ENCODE peak calls at places on chromosomes 1 and 21, in six cellular contexts. G, D, T, W, A and N are unnamed samples.

GRCh38 chr21:45178971-45179370 is 104.6 kb downstream of the ADARB1 start:
- DNase-seq in G (peak; percentile 13), D (no peak), T (no peak), W (no peak), A (no peak), N (no peak)

GRCh38 chr1:21342961-21343838 is 52.9 kb upstream of the ECE1 start:
- DNase-seq in G (no peak), D (no peak), T (peak; percentile 11), W (no peak), A (no peak), N (no peak)

GRCh38 chr1:35544976-35545375 is 12.2 kb downstream of the KIAA0319L start:
- DNase-seq in G (peak; percentile 89), D (no peak), T (peak; percentile 35), W (peak; percentile 68), A (peak; percentile 84), N (no peak)

GRCh38 chr21:33433425-33434114 is 30.4 kb downstream of the IFNGR2 start:
- DNase-seq in G (no peak), D (no peak), T (no peak), W (no peak), A (no peak), N (no peak)

GRCh38 chr1:53104289-53104913 is 38.0 kb downstream of the SLC1A7 start:
- DNase-seq in G (no peak), D (no peak), T (no peak), W (peak; percentile 82), A (no peak), N (no peak)

GRCh38 chr21:42799516-42799915 is 79.8 kb downstream of the WDR4 start:
- DNase-seq in G (peak; percentile 38), D (no peak), T (no peak), W (no peak), A (no peak), N (no peak)

GRCh38 chr1:207343675-207344074 is 22.2 kb downstream of the CD55 start:
- DNase-seq in G (no peak), D (no peak), T (no peak), W (no peak), A (no peak), N (no peak)

GRCh38 chr21:45132841-45133573 is 58.6 kb downstream of the ADARB1 start:
- DNase-seq in G (peak; percentile 18), D (no peak), T (no peak), W (no peak), A (no peak), N (no peak)

GRCh38 chr21:34498623-34499022 is 13.4 kb downstream of the KCNE1 start:
- DNase-seq in G (no peak), D (no peak), T (no peak), W (peak; percentile 69), A (no peak), N (no peak)

GRCh38 chr1:4018721-4019521 is 118.8 kb upstream of the C1orf174 start:
- DNase-seq in G (no peak), D (no peak), T (no peak), W (no peak), A (no peak), N (no peak)

GRCh38 chr1:246907472-246907871 is 24.3 kb downstream of the AHCTF1 start:
- DNase-seq in G (no peak), D (no peak), T (peak; percentile 20), W (peak; percentile 79), A (peak; percentile 71), N (no peak)

GRCh38 chr1:41479000-41479807 is 5.3 kb downstream of the EDN2 start:
- DNase-seq in G (no peak), D (no peak), T (no peak), W (peak; percentile 85), A (no peak), N (peak; percentile 82)
- TF ChIP-seq CTCF in G (no peak), D (no peak), T (no peak), W (no peak), A (no peak), N (no peak)

GRCh38 chr1:168637350-168637991 is 61.1 kb downstream of the XCL1 start:
- DNase-seq in G (no peak), D (no peak), T (no peak), W (peak; percentile 61), A (peak; percentile 62), N (no peak)
- TF ChIP-seq CTCF in G (peak; percentile 90), D (no peak), T (peak; percentile 63), W (peak; percentile 77), A (peak; percentile 67), N (peak; percentile 77)

GRCh38 chr1:216690593-216690992 is 32.6 kb downstream of the ESRRG start:
- DNase-seq in G (no peak), D (no peak), T (no peak), W (no peak), A (no peak), N (no peak)

GRCh38 chr1:216691710-216692109 is 31.5 kb downstream of the ESRRG start:
- DNase-seq in G (no peak), D (no peak), T (no peak), W (no peak), A (no peak), N (no peak)

GRCh38 chr1:216686860-216687545 is 36.2 kb downstream of the ESRRG start:
- DNase-seq in G (peak; percentile 81), D (no peak), T (no peak), W (peak; percentile 12), A (peak; percentile 49), N (no peak)

GRCh38 chr1:216682694-216683243 is 40.5 kb downstream of the ESRRG start:
- DNase-seq in G (no peak), D (no peak), T (no peak), W (no peak), A (peak; percentile 35), N (no peak)

DNA sequence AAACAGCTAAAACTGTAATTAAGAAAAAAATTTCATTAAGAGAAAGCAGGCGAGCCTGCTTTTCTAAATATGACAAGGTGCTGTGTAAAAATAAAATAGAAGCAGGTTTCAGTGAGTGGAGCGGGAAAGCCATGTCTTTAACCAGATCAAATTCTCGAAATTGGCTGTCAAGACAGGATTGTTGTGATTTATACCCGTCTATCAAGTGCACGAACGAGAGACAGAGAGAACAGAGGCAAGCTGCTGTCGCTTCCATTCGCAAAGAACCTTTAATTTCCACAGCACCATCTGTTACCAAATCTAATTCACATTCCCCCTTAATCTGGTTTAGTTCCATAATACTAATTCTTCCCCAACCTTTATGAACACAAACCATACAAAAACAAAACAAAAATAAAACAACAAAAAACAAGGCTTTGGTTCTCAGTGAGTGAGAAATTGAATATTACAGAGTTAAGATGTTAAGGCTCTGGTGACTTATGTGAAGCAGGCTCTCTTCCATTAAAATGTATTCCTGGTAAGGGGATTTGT is 35.0 kb downstream of the ESRRG start:
- DNase-seq in G (no peak), D (no peak), T (no peak), W (no peak), A (no peak), N (no peak)
- TF ChIP-seq CTCF in G (no peak), D (no peak), T (no peak), W (no peak), A (no peak), N (no peak)

GRCh38 chr1:165129568-165130164 is 226.8 kb downstream of the LMX1A start:
- DNase-seq in G (peak; percentile 96), D (peak; percentile 78), T (peak; percentile 63), W (peak; percentile 42), A (peak; percentile 87), N (no peak)

GRCh38 chr1:165124772-165125171 is 231.7 kb downstream of the LMX1A start:
- DNase-seq in G (no peak), D (no peak), T (no peak), W (no peak), A (no peak), N (no peak)
- TF ChIP-seq CTCF in G (no peak), D (no peak), T (no peak), W (no peak), A (no peak), N (no peak)

DNA sequence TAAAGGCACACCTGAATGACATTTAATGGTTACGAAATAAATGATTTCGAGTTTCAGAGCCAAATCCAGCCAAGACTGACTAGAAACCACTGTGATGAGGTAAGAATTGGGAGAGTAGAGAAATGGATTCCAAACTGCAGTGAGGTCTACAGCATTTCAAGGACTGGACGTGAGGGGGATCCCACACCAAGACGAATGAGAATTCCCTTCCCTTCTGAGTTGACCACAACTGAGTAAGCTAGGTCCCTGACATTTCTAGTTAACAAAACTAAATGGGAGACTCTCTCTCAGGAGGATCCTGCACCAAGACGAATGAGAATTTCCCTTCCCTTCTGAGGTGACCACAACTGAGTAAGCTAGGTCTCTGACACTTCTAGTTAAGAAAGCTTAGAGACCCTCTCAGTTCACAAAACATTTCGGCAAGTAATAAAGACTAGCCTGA is 1.6 kb upstream of the SPATA1 start:
- DNase-seq in G (no peak), D (no peak), T (no peak), W (peak; percentile 65), A (peak; percentile 5), N (no peak)
- TF ChIP-seq CTCF in G (peak; percentile 16), D (no peak), T (no peak), W (peak; percentile 19), A (peak; percentile 29), N (peak; percentile 60)

GRCh38 chr1:1264868-1265272 is 8.8 kb downstream of the UBE2J2 start:
- DNase-seq in G (peak; percentile 86), D (no peak), T (no peak), W (peak; percentile 93), A (no peak), N (no peak)
- TF ChIP-seq CTCF in G (peak; percentile 63), D (no peak), T (no peak), W (peak; percentile 48), A (peak; percentile 51), N (peak; percentile 82)

GRCh38 chr21:46245213-46245915 is 16.8 kb upstream of the LSS start:
- DNase-seq in G (no peak), D (no peak), T (no peak), W (no peak), A (no peak), N (no peak)
- TF ChIP-seq CTCF in G (peak; percentile 43), D (no peak), T (no peak), W (no peak), A (no peak), N (no peak)

DNA sequence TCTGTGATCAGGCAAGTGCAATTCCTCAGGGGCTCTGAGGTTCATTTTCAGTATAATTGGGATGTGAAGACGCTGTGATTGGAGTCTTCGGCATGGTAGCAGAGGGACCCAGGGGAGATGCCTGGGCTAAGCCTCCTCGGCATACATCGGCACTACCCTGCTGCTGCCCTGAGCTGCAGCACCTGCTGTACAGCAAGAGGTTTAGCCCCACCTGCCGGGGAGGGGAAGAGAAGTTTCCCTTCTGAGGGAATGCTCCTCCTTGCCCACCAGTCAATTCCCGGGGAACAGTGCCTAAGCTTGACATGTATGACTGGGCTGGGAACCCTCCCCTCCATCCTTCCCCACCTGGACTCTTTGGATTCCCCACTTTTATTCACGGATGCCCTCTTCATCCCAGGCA is 24.9 kb downstream of the CNIH3 start:
- DNase-seq in G (peak; percentile 82), D (no peak), T (peak; percentile 28), W (no peak), A (no peak), N (no peak)
- TF ChIP-seq CTCF in G (peak; percentile 65), D (no peak), T (no peak), W (no peak), A (no peak), N (peak; percentile 19)